ENCODE peak calls at places on chromosome 9, in eight cellular contexts. K, W, D, R, C, L, Z and E are unnamed samples.

GRCh38 chr9:19358691-19359090 is 21.3 kb downstream of the RPS6 start:
- DNase-seq in K (no peak), W (no peak), D (no peak), R (no peak), C (no peak), L (no peak), Z (no peak), E (no peak)

GRCh38 chr9:125146247-125146646 is 2.9 kb upstream of the SCAI start:
- DNase-seq in K (no peak), W (no peak), D (no peak), R (no peak), C (no peak), L (no peak), Z (no peak), E (no peak)

GRCh38 chr9:135890190-135890861 is 17.0 kb downstream of the CAMSAP1 start:
- DNase-seq in K (peak; percentile 3), W (no peak), D (no peak), R (no peak), C (no peak), L (no peak), Z (no peak), E (no peak)

GRCh38 chr9:7342721-7343120 is 456.9 kb downstream of the DMAC1 start:
- DNase-seq in K (no peak), W (no peak), D (no peak), R (no peak), C (no peak), L (no peak), Z (no peak), E (no peak)

GRCh38 chr9:125889122-125889523 is 141.9 kb downstream of the PBX3 start:
- DNase-seq in K (no peak), W (no peak), D (no peak), R (peak; percentile 66), C (no peak), L (no peak), Z (peak; percentile 22), E (peak; percentile 49)

GRCh38 chr9:26947736-26948135 is 694 bp upstream of the PLAA start:
- DNase-seq in K (no peak), W (no peak), D (no peak), R (no peak), C (no peak), L (no peak), Z (no peak), E (no peak)

GRCh38 chr9:100869321-100869720 is 159.2 kb upstream of the PLPPR1 start:
- DNase-seq in K (no peak), W (no peak), D (no peak), R (no peak), C (no peak), L (no peak), Z (no peak), E (no peak)

GRCh38 chr9:109098221-109098959 is 21.4 kb downstream of the TMEM245 start:
- DNase-seq in K (no peak), W (no peak), D (no peak), R (no peak), C (no peak), L (no peak), Z (no peak), E (peak; percentile 61)

GRCh38 chr9:77277719-77278118 is 100.4 kb downstream of the VPS13A start:
- DNase-seq in K (no peak), W (no peak), D (no peak), R (no peak), C (no peak), L (no peak), Z (no peak), E (no peak)

GRCh38 chr9:125550216-125550614 is 156.8 kb downstream of the MAPKAP1 start:
- DNase-seq in K (no peak), W (no peak), D (no peak), R (no peak), C (no peak), L (no peak), Z (no peak), E (peak; percentile 35)

GRCh38 chr9:69122086-69122390 is 52.0 kb upstream of the TJP2 start:
- DNase-seq in K (peak; percentile 83), W (peak; percentile 68), D (peak; percentile 48), R (peak; percentile 78), C (peak; percentile 48), L (no peak), Z (peak; percentile 78), E (peak; percentile 78)

GRCh38 chr9:123544007-123544827 is 188.2 kb downstream of the CRB2 start:
- DNase-seq in K (no peak), W (peak; percentile 31), D (no peak), R (no peak), C (peak; percentile 33), L (peak; percentile 12), Z (no peak), E (peak; percentile 33)

GRCh38 chr9:2271426-2271825 is 256.3 kb downstream of the SMARCA2 start:
- DNase-seq in K (no peak), W (peak; percentile 10), D (no peak), R (no peak), C (no peak), L (peak; percentile 18), Z (peak; percentile 48), E (peak; percentile 53)

GRCh38 chr9:89109666-89110065 is 69.0 kb downstream of the SHC3 start:
- DNase-seq in K (no peak), W (no peak), D (no peak), R (no peak), C (no peak), L (no peak), Z (no peak), E (no peak)

GRCh38 chr9:13863112-13863511 is 450.8 kb downstream of the NFIB start:
- DNase-seq in K (no peak), W (peak; percentile 8), D (peak; percentile 21), R (peak; percentile 63), C (no peak), L (no peak), Z (peak; percentile 28), E (peak; percentile 61)

GRCh38 chr9:96391021-96391765 is 7.7 kb upstream of the SLC35D2 start:
- DNase-seq in K (peak; percentile 60), W (peak; percentile 74), D (no peak), R (no peak), C (no peak), L (no peak), Z (no peak), E (no peak)

GRCh38 chr9:4927043-4927471 is 58.0 kb upstream of the JAK2 start:
- DNase-seq in K (no peak), W (no peak), D (no peak), R (no peak), C (no peak), L (no peak), Z (no peak), E (no peak)

GRCh38 chr9:110351009-110351467 is 13.4 kb upstream of the TXNDC8 start:
- DNase-seq in K (no peak), W (no peak), D (no peak), R (no peak), C (peak; percentile 16), L (peak; percentile 51), Z (no peak), E (no peak)

GRCh38 chr9:94813379-94813778 is 86.9 kb downstream of the AOPEP start:
- DNase-seq in K (no peak), W (no peak), D (no peak), R (no peak), C (no peak), L (no peak), Z (no peak), E (peak; percentile 41)
- H3K4me1 ChIP-seq in K (no peaks in the 10 kb centered on the region), W (no peaks in the 10 kb centered on the region), D (no peaks in the 10 kb centered on the region), R (peaks cover 39% of the 10 kb centered on the region), C (peaks cover 52% of the 10 kb centered on the region), L (peaks cover 29% of the 10 kb centered on the region), Z (peaks cover 8% of the 10 kb centered on the region), E (peaks cover 32% of the 10 kb centered on the region)

DNA sequence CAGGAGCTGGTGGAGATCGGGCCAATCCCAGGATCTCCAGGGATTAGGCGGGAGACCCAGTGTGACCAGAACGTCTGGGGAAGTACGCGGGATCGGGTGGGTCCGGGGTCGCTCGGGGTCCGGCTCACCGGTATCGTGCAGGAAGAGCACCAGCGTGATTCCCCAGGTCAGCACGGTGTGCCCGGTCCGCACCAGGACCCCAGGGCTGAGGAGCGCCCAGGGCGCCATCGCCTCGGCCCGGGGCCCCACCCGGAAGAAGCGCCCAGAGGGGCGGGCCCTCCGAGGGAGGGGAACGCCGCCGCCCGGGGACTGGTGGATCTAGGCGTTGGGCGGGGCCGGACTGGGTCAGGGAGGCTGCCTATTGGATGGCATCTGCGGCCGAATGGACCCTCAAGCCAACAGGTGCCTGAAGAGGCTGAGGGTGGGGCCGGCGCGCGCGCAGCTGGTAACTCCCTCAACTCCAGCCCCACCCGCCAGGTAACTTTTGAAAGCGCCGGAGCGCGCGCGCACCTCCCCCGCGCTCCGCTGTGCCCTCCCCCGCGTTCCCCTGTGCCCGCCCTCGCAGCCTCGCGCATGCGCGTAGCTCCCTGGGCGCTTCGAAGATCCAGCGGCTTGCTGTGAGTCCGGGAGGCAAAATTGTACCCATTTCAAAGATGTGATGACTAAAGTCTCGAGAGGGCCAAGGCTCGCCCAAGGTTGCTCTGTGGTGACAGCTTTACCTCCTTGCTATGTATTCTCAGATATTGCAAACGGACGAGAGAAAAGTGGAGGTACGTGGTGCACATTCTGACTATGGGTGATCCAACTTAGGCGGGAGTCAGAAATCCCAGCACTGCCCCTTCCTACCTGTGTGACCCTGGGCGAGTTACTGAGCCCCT is at the start of gene ZDHHC12:
- DNase-seq in K (peak; percentile 100), W (peak; percentile 100), D (peak; percentile 89), R (peak; percentile 98), C (peak; percentile 100), L (peak; percentile 96), Z (peak; percentile 100), E (peak; percentile 98)
- TF ChIP-seq POLR2A in K (peak; percentile 91), W (peak; percentile 96), D (peak; percentile 32), R (peak; percentile 81), C (peak; percentile 95), L (peak; percentile 82), Z (peak; percentile 96), E (no peak)

GRCh38 chr9:73609381-73609780 is 457.7 kb downstream of the ANXA1 start:
- DNase-seq in K (no peak), W (no peak), D (no peak), R (no peak), C (no peak), L (no peak), Z (no peak), E (no peak)
- H3K4me1 ChIP-seq in K (no peaks in the 10 kb centered on the region), W (no peaks in the 10 kb centered on the region), D (no peaks in the 10 kb centered on the region), R (no peaks in the 10 kb centered on the region), C (no peaks in the 10 kb centered on the region), L (no peaks in the 10 kb centered on the region), Z (no peaks in the 10 kb centered on the region), E (no peaks in the 10 kb centered on the region)

GRCh38 chr9:112486221-112487007 is at the start of gene KIAA1958:
- DNase-seq in K (peak; percentile 91), W (peak; percentile 89), D (no peak), R (peak; percentile 91), C (peak; percentile 91), L (peak; percentile 63), Z (peak; percentile 91), E (peak; percentile 91)
- TF ChIP-seq POLR2A in K (peak; percentile 20), W (peak; percentile 61), D (peak; percentile 28), R (peak; percentile 36), C (peak; percentile 99), L (peak; percentile 88), Z (peak; percentile 71), E (no peak)

GRCh38 chr9:36144322-36145206 is 8.0 kb downstream of the GLIPR2 start:
- DNase-seq in K (no peak), W (no peak), D (no peak), R (no peak), C (no peak), L (no peak), Z (peak; percentile 46), E (no peak)
- H3K4me1 ChIP-seq in K (peaks cover 42% of the 10 kb centered on the region), W (peaks cover 49% of the 10 kb centered on the region), D (peaks cover 19% of the 10 kb centered on the region), R (peaks cover 64% of the 10 kb centered on the region), C (peaks cover 26% of the 10 kb centered on the region), L (peaks cover 7% of the 10 kb centered on the region), Z (peaks cover 75% of the 10 kb centered on the region), E (peaks cover 30% of the 10 kb centered on the region)

DNA sequence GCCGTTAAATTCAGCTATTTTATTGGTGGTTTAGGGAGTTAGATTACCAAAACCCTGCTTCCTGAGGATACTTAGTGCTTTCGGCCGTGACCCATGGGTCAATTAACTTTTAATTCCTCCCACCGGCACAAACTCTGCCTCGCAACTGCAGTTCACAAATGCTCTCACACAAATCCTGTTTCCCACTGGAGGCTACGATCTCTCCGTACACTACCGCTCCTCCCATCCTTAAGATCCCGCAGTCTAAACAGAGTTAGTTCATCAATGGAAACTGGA is 440 bp upstream of the NAIF1 start:
- DNase-seq in K (no peak), W (no peak), D (no peak), R (no peak), C (no peak), L (no peak), Z (no peak), E (no peak)
- TF ChIP-seq POLR2A in K (no peak), W (peak; percentile 16), D (no peak), R (no peak), C (no peak), L (peak; percentile 25), Z (no peak), E (no peak)